ENCODE peak calls at places on chromosomes 16 and 17, in eight cellular contexts. F, S, W, M, X, Q, O and J are unnamed samples.

GRCh38 chr17:73833779-73834613 is 189.8 kb upstream of the SDK2 start:
- DNase-seq in F (no peak), S (no peak), W (no peak), M (no peak), X (no peak), Q (no peak), O (no peak), J (no peak)

GRCh38 chr16:66588981-66589713 is 9.9 kb downstream of the CMTM2 start:
- DNase-seq in F (peak), S (no peak), W (peak), M (no peak), X (peak), Q (peak), O (no peak), J (peak)

GRCh38 chr16:13176711-13177110 is 275.3 kb downstream of the SHISA9 start:
- DNase-seq in F (no peak), S (no peak), W (no peak), M (no peak), X (no peak), Q (no peak), O (no peak), J (no peak)

GRCh38 chr17:58344791-58345157 is 7.2 kb downstream of the SUPT4H1 start:
- DNase-seq in F (no peak), S (peak), W (no peak), M (no peak), X (peak), Q (peak), O (no peak), J (no peak)

GRCh38 chr17:68591583-68591982 is 9.6 kb downstream of the FAM20A start:
- DNase-seq in F (no peak), S (no peak), W (no peak), M (no peak), X (no peak), Q (no peak), O (no peak), J (no peak)

GRCh38 chr16:80802902-80803301 is 1.5 kb downstream of the CDYL2 start:
- DNase-seq in F (no peak), S (no peak), W (no peak), M (no peak), X (no peak), Q (no peak), O (no peak), J (peak)

GRCh38 chr17:33868899-33869298 is 386.2 kb upstream of the CCL2 start:
- DNase-seq in F (no peak), S (no peak), W (no peak), M (no peak), X (no peak), Q (no peak), O (no peak), J (no peak)

GRCh38 chr17:60087882-60088669 is 9.4 kb upstream of the HEATR6 start:
- DNase-seq in F (peak), S (no peak), W (peak), M (no peak), X (no peak), Q (no peak), O (peak), J (no peak)

GRCh38 chr17:45824901-45825492 is 19.7 kb upstream of the SPPL2C start:
- DNase-seq in F (no peak), S (no peak), W (no peak), M (no peak), X (no peak), Q (no peak), O (no peak), J (no peak)

GRCh38 chr17:29176500-29177351 is 3.5 kb downstream of the MYO18A start:
- DNase-seq in F (peak), S (peak), W (peak), M (no peak), X (peak), Q (peak), O (peak), J (peak)

GRCh38 chr17:61323015-61323379 is 76.6 kb upstream of the TBX2 start:
- DNase-seq in F (peak), S (no peak), W (no peak), M (no peak), X (no peak), Q (no peak), O (no peak), J (no peak)

GRCh38 chr17:17075037-17075755 is 32.9 kb downstream of the MPRIP start:
- DNase-seq in F (peak), S (peak), W (no peak), M (no peak), X (no peak), Q (no peak), O (peak), J (no peak)

GRCh38 chr17:49239963-49240362 is 9.4 kb upstream of the PHOSPHO1 start:
- DNase-seq in F (no peak), S (no peak), W (no peak), M (no peak), X (no peak), Q (no peak), O (no peak), J (no peak)

GRCh38 chr16:20807822-20808207 is 1.5 kb downstream of the REXO5 start:
- DNase-seq in F (no peak), S (no peak), W (no peak), M (no peak), X (no peak), Q (no peak), O (no peak), J (no peak)

GRCh38 chr16:23584186-23585076 is 11.7 kb downstream of the NDUFAB1 start:
- DNase-seq in F (no peak), S (no peak), W (no peak), M (no peak), X (no peak), Q (no peak), O (no peak), J (no peak)

GRCh38 chr17:78999056-78999768 is 10.4 kb downstream of the CANT1 start:
- DNase-seq in F (no peak), S (peak), W (no peak), M (no peak), X (no peak), Q (no peak), O (no peak), J (no peak)

GRCh38 chr17:68228817-68229570 is 18.8 kb upstream of the AMZ2 start:
- DNase-seq in F (no peak), S (peak), W (peak), M (no peak), X (no peak), Q (no peak), O (no peak), J (no peak)

GRCh38 chr17:63848834-63849689 is 6.6 kb upstream of the SMARCD2 start:
- DNase-seq in F (peak), S (peak), W (peak), M (peak), X (peak), Q (peak), O (peak), J (peak)

GRCh38 chr16:12590963-12591362 is 212.7 kb downstream of the CPPED1 start:
- DNase-seq in F (no peak), S (no peak), W (no peak), M (no peak), X (no peak), Q (no peak), O (no peak), J (no peak)

GRCh38 chr17:5630434-5630833 is 46.1 kb upstream of the NLRP1 start:
- DNase-seq in F (peak), S (no peak), W (no peak), M (no peak), X (no peak), Q (no peak), O (no peak), J (no peak)

GRCh38 chr17:72462814-72463213 is 342.0 kb downstream of the SOX9 start:
- DNase-seq in F (no peak), S (no peak), W (peak), M (no peak), X (no peak), Q (no peak), O (no peak), J (no peak)

GRCh38 chr16:65097296-65097695 is 24.6 kb downstream of the CDH11 start:
- DNase-seq in F (no peak), S (no peak), W (no peak), M (no peak), X (no peak), Q (no peak), O (no peak), J (no peak)

GRCh38 chr17:8060274-8060673 is 21.4 kb downstream of the ALOX15B start:
- DNase-seq in F (peak), S (peak), W (no peak), M (peak), X (peak), Q (peak), O (peak), J (no peak)

GRCh38 chr17:61196302-61196704 is 203.3 kb upstream of the TBX2 start:
- DNase-seq in F (no peak), S (no peak), W (no peak), M (no peak), X (no peak), Q (no peak), O (no peak), J (no peak)

GRCh38 chr16:85625053-85625452 is 11.9 kb downstream of the GSE1 start:
- DNase-seq in F (no peak), S (no peak), W (no peak), M (no peak), X (no peak), Q (no peak), O (no peak), J (no peak)

GRCh38 chr17:9797965-9798364 is 6.6 kb upstream of the DHRS7C start:
- DNase-seq in F (no peak), S (peak), W (no peak), M (no peak), X (no peak), Q (no peak), O (no peak), J (no peak)

GRCh38 chr16:55478827-55479559 is at the start of gene MMP2:
- DNase-seq in F (peak), S (peak), W (no peak), M (no peak), X (no peak), Q (no peak), O (peak), J (peak)

GRCh38 chr16:4385789-4386451 is 14.3 kb downstream of the VASN start:
- DNase-seq in F (no peak), S (no peak), W (no peak), M (no peak), X (no peak), Q (no peak), O (no peak), J (no peak)

GRCh38 chr17:13024033-13024432 is 6.2 kb upstream of the ELAC2 start:
- DNase-seq in F (no peak), S (no peak), W (no peak), M (no peak), X (no peak), Q (no peak), O (no peak), J (no peak)

GRCh38 chr17:6506679-6507231 is 49.6 kb downstream of the PITPNM3 start:
- DNase-seq in F (peak), S (peak), W (peak), M (peak), X (no peak), Q (no peak), O (peak), J (peak)

GRCh38 chr16:2194166-2194834 is 2.1 kb downstream of the CASKIN1 start:
- DNase-seq in F (peak), S (no peak), W (peak), M (no peak), X (no peak), Q (no peak), O (peak), J (no peak)

GRCh38 chr16:34050787-34051320 is 591.4 kb downstream of the TP53TG3F start:
- DNase-seq in F (no peak), S (peak), W (no peak), M (no peak), X (no peak), Q (no peak), O (no peak), J (no peak)

GRCh38 chr16:85861095-85861825 is 37.7 kb upstream of the IRF8 start:
- DNase-seq in F (no peak), S (no peak), W (no peak), M (no peak), X (no peak), Q (no peak), O (no peak), J (no peak)

GRCh38 chr17:31428512-31428911 is 37.0 kb downstream of the RAB11FIP4 start:
- DNase-seq in F (no peak), S (peak), W (no peak), M (no peak), X (no peak), Q (no peak), O (no peak), J (no peak)

GRCh38 chr17:72660274-72661092 is 432.0 kb downstream of the SLC39A11 start:
- DNase-seq in F (no peak), S (no peak), W (no peak), M (no peak), X (no peak), Q (no peak), O (no peak), J (no peak)

GRCh38 chr17:80290199-80290598 is 29.5 kb downstream of the RNF213 start:
- DNase-seq in F (no peak), S (no peak), W (no peak), M (no peak), X (no peak), Q (no peak), O (no peak), J (no peak)

GRCh38 chr17:80291260-80291659 is 30.6 kb downstream of the RNF213 start:
- DNase-seq in F (no peak), S (peak), W (no peak), M (no peak), X (no peak), Q (no peak), O (no peak), J (no peak)

GRCh38 chr17:80292557-80292956 is 31.9 kb downstream of the RNF213 start:
- DNase-seq in F (no peak), S (peak), W (no peak), M (no peak), X (no peak), Q (no peak), O (no peak), J (no peak)

GRCh38 chr17:80289631-80290030 is 29.0 kb downstream of the RNF213 start:
- DNase-seq in F (no peak), S (no peak), W (no peak), M (no peak), X (no peak), Q (no peak), O (no peak), J (no peak)

GRCh38 chr17:80291691-80292487 is 31.2 kb downstream of the RNF213 start:
- DNase-seq in F (no peak), S (peak), W (no peak), M (no peak), X (no peak), Q (no peak), O (no peak), J (no peak)
- H3K27ac ChIP-seq in F (no peak), S (no peak), W (no peak), M (no peak), X (no peak), Q (no peak), O (no peak), J (no peak)

DNA sequence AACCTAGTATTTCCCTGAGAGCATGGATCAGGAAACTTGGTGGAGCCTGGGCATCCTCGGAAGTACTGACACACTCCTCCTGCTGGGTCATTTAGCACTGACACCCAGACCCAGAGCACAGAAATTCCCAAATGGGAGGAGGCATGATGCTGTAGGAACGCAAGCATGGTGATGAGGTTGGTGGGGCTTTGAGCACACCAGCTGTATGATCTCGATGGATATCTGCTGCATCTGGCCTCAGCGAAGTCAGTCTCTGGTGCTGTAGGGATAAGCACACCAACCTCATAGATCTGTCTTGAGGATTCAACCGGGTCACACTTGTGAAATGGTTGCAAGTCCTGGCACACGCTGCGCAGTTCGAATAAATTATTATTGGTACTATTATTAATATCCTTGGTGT is 52.5 kb downstream of the SHISA6 start:
- DNase-seq in F (no peak), S (no peak), W (no peak), M (no peak), X (no peak), Q (no peak), O (no peak), J (no peak)
- H3K27ac ChIP-seq in F (no peak), S (no peak), W (no peak), M (no peak), X (no peak), Q (no peak), O (no peak), J (no peak)

GRCh38 chr16:52254753-52255152 is 292.2 kb downstream of the TOX3 start:
- DNase-seq in F (peak), S (no peak), W (no peak), M (no peak), X (no peak), Q (no peak), O (peak), J (no peak)

GRCh38 chr16:52257534-52257933 is 289.4 kb downstream of the TOX3 start:
- DNase-seq in F (no peak), S (no peak), W (no peak), M (no peak), X (no peak), Q (no peak), O (no peak), J (no peak)

GRCh38 chr16:52251495-52251894 is 295.4 kb downstream of the TOX3 start:
- DNase-seq in F (peak), S (no peak), W (no peak), M (no peak), X (no peak), Q (no peak), O (peak), J (no peak)

GRCh38 chr16:52256310-52257078 is 290.4 kb downstream of the TOX3 start:
- DNase-seq in F (no peak), S (no peak), W (no peak), M (no peak), X (no peak), Q (no peak), O (no peak), J (no peak)

GRCh38 chr16:52252680-52253079 is 294.3 kb downstream of the TOX3 start:
- DNase-seq in F (no peak), S (no peak), W (no peak), M (no peak), X (no peak), Q (no peak), O (no peak), J (no peak)
- H3K27ac ChIP-seq in F (no peak), S (no peak), W (no peak), M (no peak), X (no peak), Q (no peak), O (no peak), J (no peak)

DNA sequence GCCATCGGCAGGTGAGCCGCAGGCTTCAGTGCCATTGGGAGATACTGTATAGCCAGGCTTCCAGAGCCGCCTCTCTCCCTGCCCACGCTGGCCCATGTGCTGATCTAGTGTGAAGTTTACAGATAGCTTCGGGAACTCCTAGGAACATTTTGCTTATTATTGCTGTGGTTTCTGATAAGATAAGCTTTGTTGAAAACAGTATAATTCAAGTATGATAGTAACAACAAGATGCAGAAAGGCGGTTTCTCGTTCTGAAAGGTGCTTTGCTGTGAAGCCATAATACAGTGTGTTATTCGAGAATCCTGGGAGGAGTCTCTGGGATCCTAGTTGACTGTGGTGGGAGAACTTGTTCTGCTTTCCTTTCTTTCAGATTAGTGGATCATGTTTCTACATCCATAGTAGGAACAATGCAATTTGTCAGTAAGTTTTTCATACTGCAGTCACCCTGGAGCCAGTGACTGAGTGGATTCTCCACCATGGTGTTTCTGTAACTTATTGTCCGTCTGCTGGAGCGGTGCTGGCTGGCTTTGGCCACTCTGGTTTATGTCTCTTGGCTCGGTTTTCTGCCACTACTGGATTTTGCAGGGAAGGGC is 31.5 kb downstream of the RAB11FIP3 start:
- DNase-seq in F (peak), S (no peak), W (no peak), M (no peak), X (no peak), Q (no peak), O (no peak), J (no peak)
- H3K27ac ChIP-seq in F (peak), S (no peak), W (no peak), M (no peak), X (no peak), Q (no peak), O (no peak), J (peak)

DNA sequence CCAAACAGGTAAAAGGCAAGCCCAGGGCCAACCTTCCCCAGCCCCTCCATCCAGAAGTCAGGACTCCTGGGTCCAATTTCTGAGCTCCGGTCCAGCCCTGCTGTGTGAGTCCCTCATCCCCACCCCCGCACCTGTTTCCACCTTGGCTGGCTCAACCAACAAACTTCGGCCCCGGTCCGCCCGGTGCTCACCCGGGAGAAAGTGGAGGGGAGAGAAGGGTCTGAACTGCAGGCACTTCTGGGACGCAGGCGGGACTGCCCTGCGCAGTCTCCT is 542 bp downstream of the RHBDF2 start:
- DNase-seq in F (no peak), S (no peak), W (no peak), M (no peak), X (no peak), Q (no peak), O (no peak), J (no peak)
- H3K27ac ChIP-seq in F (no peak), S (no peak), W (no peak), M (peak), X (peak), Q (peak), O (peak), J (peak)

GRCh38 chr17:1347681-1348318 is 52.2 kb downstream of the YWHAE start:
- DNase-seq in F (no peak), S (peak), W (no peak), M (no peak), X (no peak), Q (no peak), O (no peak), J (no peak)
- H3K27ac ChIP-seq in F (peak), S (no peak), W (no peak), M (no peak), X (peak), Q (no peak), O (no peak), J (peak)